ENCODE peak calls at places on chromosomes 6 and 20, in four cellular contexts. P is GM13977, A is tibial artery, X is MM.1S. W is an unnamed sample.

GRCh38 chr6:163926642-163927041 is 512.1 kb downstream of the QKI start:
- DNase-seq in A (no peak), P (no peak), X (no peak), W (no peak)

GRCh38 chr6:39821739-39822532 is 29.8 kb downstream of the DAAM2 start:
- DNase-seq in P (no peak), A (no peak), X (no peak), W (no peak)

GRCh38 chr6:157443066-157443800 is 62.2 kb downstream of the ZDHHC14 start:
- DNase-seq in X (peak; percentile 67), P (peak; percentile 36), A (no peak), W (no peak)

GRCh38 chr6:52416629-52417151 is 3.5 kb upstream of the EFHC1 start:
- DNase-seq in A (no peak), X (peak; percentile 75), P (peak; percentile 61), W (no peak)

GRCh38 chr20:14543040-14543439 is 205.6 kb upstream of the FLRT3 start:
- DNase-seq in A (no peak), P (no peak), X (no peak), W (no peak)

GRCh38 chr6:65191412-65191811 is 515.6 kb downstream of the EYS start:
- DNase-seq in X (no peak), A (no peak), P (no peak), W (no peak)

GRCh38 chr6:52553158-52553557 is 23.7 kb downstream of the TRAM2 start:
- DNase-seq in P (no peak), X (no peak), A (no peak), W (no peak)

GRCh38 chr6:154613137-154613676 is 102.7 kb upstream of the CNKSR3 start:
- DNase-seq in X (no peak), A (no peak), P (no peak), W (no peak)

DNA sequence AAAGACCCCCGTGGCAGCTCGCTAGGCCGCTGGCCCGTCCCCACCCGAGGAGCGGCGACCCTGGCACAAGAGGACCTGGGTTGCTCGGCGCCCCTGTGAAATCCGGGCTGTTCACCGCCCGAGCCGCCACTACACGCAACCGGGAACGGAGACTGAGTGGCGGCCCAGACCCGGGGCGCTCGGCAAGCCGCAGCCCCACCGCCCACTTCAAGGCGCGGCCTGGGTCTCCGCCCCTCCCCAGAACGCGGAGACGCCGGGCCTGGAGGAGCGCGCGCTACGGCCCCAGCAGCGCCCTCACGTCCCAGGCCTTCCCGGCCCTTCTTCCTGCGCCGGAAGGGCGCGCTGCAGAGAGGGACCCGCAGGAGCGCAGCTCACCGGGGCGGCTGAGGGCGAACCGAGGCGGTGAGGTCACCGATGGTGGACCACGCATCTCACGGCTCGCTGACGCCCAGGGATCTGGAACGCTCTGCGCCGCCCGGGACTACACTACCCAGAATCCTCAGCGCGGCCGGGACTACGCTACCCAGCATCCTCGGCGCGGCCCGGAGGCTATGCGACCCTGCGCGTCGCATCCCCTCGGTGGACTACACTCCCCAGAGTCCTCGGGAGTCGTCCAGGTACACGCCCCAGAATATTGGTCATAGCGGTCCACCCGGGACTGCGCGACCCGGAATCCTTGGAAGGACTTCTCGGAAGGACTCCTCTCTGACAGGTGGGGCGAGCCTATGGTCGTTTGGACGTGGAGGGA is at the start of gene ZNF337:
- DNase-seq in A (peak; percentile 97), P (peak; percentile 96), X (peak; percentile 95), W (peak; percentile 78)
- TF ChIP-seq CTCF in A (peak; percentile 7), P (peak; percentile 31), X (peak; percentile 14), W (no peak)

DNA sequence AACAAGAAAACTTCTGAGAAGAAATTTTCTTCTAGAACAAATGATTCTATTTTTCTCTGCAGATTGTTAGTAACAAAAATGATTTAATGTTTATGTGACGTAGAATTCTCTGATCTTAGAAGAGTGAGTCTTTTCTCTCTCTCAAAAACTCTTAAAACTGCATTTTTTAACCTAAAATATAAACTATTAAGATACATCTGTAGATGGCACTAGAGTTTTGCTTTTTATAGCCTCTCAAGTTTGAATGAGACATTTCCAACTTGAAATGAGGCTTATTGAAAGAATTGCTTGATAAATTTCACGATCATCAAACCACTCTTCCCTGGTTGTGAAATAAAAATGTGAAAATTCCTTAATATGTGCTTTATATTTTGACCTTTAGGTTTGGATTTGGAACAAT is 53.8 kb downstream of the PHF3 start:
- DNase-seq in X (no peak), A (no peak), P (no peak), W (no peak)
- TF ChIP-seq CTCF in X (no peak), A (no peak), P (no peak), W (peak; percentile 19)

GRCh38 chr6:13428528-13429405 is 58.6 kb downstream of the GFOD1 start:
- DNase-seq in A (no peak), X (no peak), P (peak; percentile 39), W (no peak)

GRCh38 chr6:13427346-13427745 is 60.1 kb downstream of the GFOD1 start:
- DNase-seq in A (no peak), X (no peak), P (no peak), W (no peak)

GRCh38 chr6:13425971-13426931 is 61.1 kb downstream of the GFOD1 start:
- DNase-seq in P (no peak), X (no peak), A (peak; percentile 84), W (no peak)

GRCh38 chr6:13429406-13429753 is 58.0 kb downstream of the GFOD1 start:
- DNase-seq in P (no peak), A (no peak), X (no peak), W (no peak)

GRCh38 chr6:13427838-13428527 is 59.4 kb downstream of the GFOD1 start:
- DNase-seq in P (peak; percentile 68), A (no peak), X (peak; percentile 65), W (peak; percentile 77)
- TF ChIP-seq CTCF in P (peak; percentile 34), A (no peak), X (peak; percentile 39), W (peak; percentile 35)

GRCh38 chr6:26258199-26258977 is 106.6 kb upstream of the BTN3A2 start:
- DNase-seq in P (no peak), X (no peak), A (no peak), W (no peak)
- TF ChIP-seq CTCF in P (peak; percentile 44), X (peak; percentile 36), A (no peak), W (peak; percentile 18)

GRCh38 chr20:59253779-59254319 is 46.6 kb upstream of the EDN3 start:
- DNase-seq in P (no peak), X (peak; percentile 8), A (no peak), W (no peak)
- TF ChIP-seq CTCF in P (no peak), X (no peak), A (no peak), W (no peak)

GRCh38 chr20:37336369-37337207 is 9.4 kb upstream of the SRC start:
- DNase-seq in X (peak; percentile 19), P (peak; percentile 86), A (no peak), W (peak; percentile 92)
- TF ChIP-seq CTCF in X (no peak), P (no peak), A (no peak), W (no peak)

DNA sequence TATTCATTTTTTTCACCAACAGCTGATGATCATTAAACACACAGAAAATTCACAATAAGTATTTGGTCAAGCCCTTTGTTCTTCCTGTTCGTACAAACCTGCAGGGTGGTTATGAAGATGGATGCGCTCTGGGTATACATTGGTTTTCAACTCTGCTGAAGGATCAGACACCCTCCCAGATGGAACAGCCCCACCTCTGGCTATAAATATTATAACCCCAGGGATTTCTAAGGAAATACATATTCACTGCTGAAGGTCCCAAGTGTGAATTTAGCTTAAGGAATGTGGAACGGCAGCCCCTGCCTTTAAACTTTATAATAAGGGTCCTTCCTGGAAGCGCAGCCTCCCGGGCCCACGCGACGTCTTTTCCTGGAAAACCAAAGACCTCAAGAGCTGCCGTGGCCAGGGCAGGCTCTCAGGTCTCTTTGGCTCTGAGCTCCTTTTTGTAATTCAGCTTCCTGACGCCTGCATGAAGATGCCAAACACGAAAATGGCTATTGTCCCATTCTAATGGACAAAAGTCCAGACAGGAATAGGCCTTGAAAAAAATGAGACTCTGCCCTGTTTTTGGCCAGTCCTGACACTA is 172.4 kb upstream of the SSTR4 start:
- DNase-seq in A (no peak), P (no peak), X (no peak), W (no peak)
- TF ChIP-seq CTCF in A (no peak), P (no peak), X (no peak), W (no peak)

GRCh38 chr6:108618623-108619152 is 58.0 kb downstream of the FOXO3 start:
- DNase-seq in X (no peak), A (no peak), P (no peak), W (no peak)

GRCh38 chr6:108621117-108621516 is 60.4 kb downstream of the FOXO3 start:
- DNase-seq in P (no peak), A (peak; percentile 76), X (no peak), W (peak; percentile 94)

GRCh38 chr6:108616544-108616943 is 55.8 kb downstream of the FOXO3 start:
- DNase-seq in A (no peak), X (no peak), P (no peak), W (no peak)

GRCh38 chr6:108616973-108617372 is 56.3 kb downstream of the FOXO3 start:
- DNase-seq in A (no peak), X (no peak), P (no peak), W (no peak)

DNA sequence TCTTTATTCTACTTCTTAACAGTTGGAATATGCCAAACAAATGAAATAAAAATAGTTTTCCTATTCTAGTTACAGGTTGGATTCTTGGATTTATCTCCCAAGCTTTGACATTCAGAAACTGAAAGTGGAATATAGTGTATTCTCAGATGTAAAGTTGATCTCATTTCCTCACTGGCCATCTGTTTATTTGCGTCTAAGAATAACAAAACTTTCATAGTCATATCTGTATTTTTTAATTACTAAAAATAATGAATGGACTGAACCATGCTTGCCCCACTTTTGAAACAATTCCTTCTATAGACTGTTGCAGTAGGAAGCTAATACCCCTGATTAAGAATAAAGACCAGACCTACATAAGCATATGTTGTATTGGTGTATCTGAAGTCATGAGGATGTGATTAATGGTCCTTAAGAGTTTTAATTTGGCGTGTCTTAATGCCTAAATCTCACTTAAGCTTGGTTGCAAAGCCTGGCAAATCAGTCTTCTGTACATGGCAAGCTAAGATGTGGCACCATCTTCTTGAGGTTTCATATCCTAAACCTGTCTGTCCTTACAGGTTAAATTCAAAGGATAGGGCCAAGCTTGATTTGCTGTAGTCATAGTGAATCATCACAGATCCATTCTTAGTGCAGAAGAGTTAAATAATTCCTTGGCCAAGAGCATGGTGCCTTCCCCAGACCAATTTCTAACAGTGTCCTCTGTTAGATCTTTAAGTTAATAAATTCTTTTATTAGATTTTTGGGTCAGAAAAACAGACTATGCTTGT is 58.9 kb downstream of the FOXO3 start:
- DNase-seq in X (no peak), P (no peak), A (no peak), W (no peak)
- TF ChIP-seq CTCF in X (no peak), P (no peak), A (no peak), W (no peak)

GRCh38 chr20:44521484-44522481 is at the start of gene SERINC3:
- DNase-seq in P (peak; percentile 94), A (peak; percentile 99), X (peak; percentile 96), W (peak; percentile 97)
- TF ChIP-seq CTCF in P (peak; percentile 7), A (no peak), X (peak; percentile 46), W (no peak)